ENCODE peak calls at places on chromosomes 6 and 20, in five cellular contexts. One of them, this sample, is unnamed.

GRCh38 chr6:2665169-2666070 is 85.3 kb downstream of the MYLK4 start:
- DNase-seq in tibial nerve: no peak
- DNase-seq in ovary: no peak
- DNase-seq in suprapubic skin: no peak
- DNase-seq in GM12878: no peak
- DNase-seq in this sample: no peak

GRCh38 chr20:49677777-49678758 is 35.6 kb downstream of the B4GALT5 start:
- DNase-seq in tibial nerve: no peak
- DNase-seq in ovary: no peak
- DNase-seq in suprapubic skin: no peak
- DNase-seq in GM12878: no peak
- DNase-seq in this sample: no peak

GRCh38 chr6:167405778-167406532 is 81.1 kb downstream of the TTLL2 start:
- DNase-seq in tibial nerve: no peak
- DNase-seq in ovary: no peak
- DNase-seq in suprapubic skin: no peak
- DNase-seq in GM12878: no peak
- DNase-seq in this sample: no peak

GRCh38 chr20:1851396-1851795 is 43.8 kb upstream of the SIRPA start:
- DNase-seq in tibial nerve: no peak
- DNase-seq in ovary: no peak
- DNase-seq in suprapubic skin: no peak
- DNase-seq in GM12878: no peak
- DNase-seq in this sample: no peak

GRCh38 chr20:43751167-43752050 is 24.6 kb upstream of the GTSF1L start:
- DNase-seq in tibial nerve: no peak
- DNase-seq in ovary: no peak
- DNase-seq in suprapubic skin: no peak
- DNase-seq in GM12878: peak; percentile 99
- DNase-seq in this sample: no peak

GRCh38 chr6:109325400-109325801 is 56.9 kb downstream of the CD164 start:
- DNase-seq in tibial nerve: no peak
- DNase-seq in ovary: no peak
- DNase-seq in suprapubic skin: no peak
- DNase-seq in GM12878: no peak
- DNase-seq in this sample: no peak

GRCh38 chr20:44398303-44398702 is 42.8 kb downstream of the HNF4A start:
- DNase-seq in tibial nerve: no peak
- DNase-seq in ovary: no peak
- DNase-seq in suprapubic skin: no peak
- DNase-seq in GM12878: no peak
- DNase-seq in this sample: no peak

GRCh38 chr6:73308712-73309533 is 45.2 kb downstream of the DPPA5 start:
- DNase-seq in tibial nerve: no peak
- DNase-seq in ovary: no peak
- DNase-seq in suprapubic skin: no peak
- DNase-seq in GM12878: no peak
- DNase-seq in this sample: no peak

GRCh38 chr6:11258260-11259237 is 26.1 kb upstream of the NEDD9 start:
- DNase-seq in tibial nerve: no peak
- DNase-seq in ovary: no peak
- DNase-seq in suprapubic skin: no peak
- DNase-seq in GM12878: no peak
- DNase-seq in this sample: no peak

GRCh38 chr20:57080796-57081195 is 185.6 kb downstream of the BMP7 start:
- DNase-seq in tibial nerve: no peak
- DNase-seq in ovary: no peak
- DNase-seq in suprapubic skin: no peak
- DNase-seq in GM12878: no peak
- DNase-seq in this sample: no peak
- TF ChIP-seq CTCF in tibial nerve: no peak
- TF ChIP-seq CTCF in ovary: no peak
- TF ChIP-seq CTCF in suprapubic skin: no peak
- TF ChIP-seq CTCF in GM12878: no peak
- TF ChIP-seq CTCF in this sample: no peak

GRCh38 chr6:43584892-43585570 is 9.0 kb downstream of the POLH start:
- DNase-seq in tibial nerve: no peak
- DNase-seq in ovary: no peak
- DNase-seq in suprapubic skin: no peak
- DNase-seq in GM12878: no peak
- DNase-seq in this sample: no peak
- H3K36me3 ChIP-seq in tibial nerve: peaks cover 72% of the 10 kb centered on the region
- H3K36me3 ChIP-seq in ovary: no peaks in the 10 kb centered on the region
- H3K36me3 ChIP-seq in suprapubic skin: peaks cover 45% of the 10 kb centered on the region
- H3K36me3 ChIP-seq in GM12878: peaks cover 5% of the 10 kb centered on the region
- H3K36me3 ChIP-seq in this sample: no peaks in the 10 kb centered on the region

GRCh38 chr20:57473246-57474042 is 51.5 kb downstream of the CTCFL start:
- DNase-seq in tibial nerve: no peak
- DNase-seq in ovary: no peak
- DNase-seq in suprapubic skin: peak; percentile 78
- DNase-seq in GM12878: peak; percentile 68
- DNase-seq in this sample: peak; percentile 80
- TF ChIP-seq EP300 in tibial nerve: no peak
- TF ChIP-seq EP300 in ovary: no peak
- TF ChIP-seq EP300 in suprapubic skin: no peak
- TF ChIP-seq EP300 in GM12878: no peak
- TF ChIP-seq EP300 in this sample: no peak

GRCh38 chr6:7630792-7631191 is 40.8 kb downstream of the SNRNP48 start:
- DNase-seq in tibial nerve: no peak
- DNase-seq in ovary: no peak
- DNase-seq in suprapubic skin: no peak
- DNase-seq in GM12878: no peak
- DNase-seq in this sample: no peak
- TF ChIP-seq CTCF in tibial nerve: no peak
- TF ChIP-seq CTCF in ovary: no peak
- TF ChIP-seq CTCF in suprapubic skin: no peak
- TF ChIP-seq CTCF in GM12878: no peak
- TF ChIP-seq CTCF in this sample: no peak

DNA sequence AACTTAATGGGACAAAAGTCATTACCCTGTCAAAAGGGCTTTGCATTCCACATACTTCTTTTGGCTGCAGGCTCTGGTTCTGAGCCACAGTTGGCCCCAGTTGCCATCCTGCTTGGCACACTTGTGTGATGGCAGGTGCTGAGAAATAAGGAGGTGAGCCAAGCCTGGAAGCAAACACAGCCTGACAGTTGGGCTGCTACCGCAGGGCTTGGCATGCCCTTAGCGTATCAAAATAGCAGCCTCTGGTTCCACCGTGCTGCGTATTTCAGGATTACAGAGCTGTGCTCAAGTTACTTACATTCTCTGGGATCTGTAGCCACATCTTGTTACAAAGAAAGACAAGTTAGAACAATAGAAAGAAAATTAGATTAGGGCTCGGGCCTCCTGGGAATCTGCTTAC is 11.1 kb downstream of the MTHFD1L start:
- DNase-seq in tibial nerve: no peak
- DNase-seq in ovary: no peak
- DNase-seq in suprapubic skin: peak; percentile 74
- DNase-seq in GM12878: no peak
- DNase-seq in this sample: peak; percentile 85
- H3K36me3 ChIP-seq in tibial nerve: no peaks in the 10 kb centered on the region
- H3K36me3 ChIP-seq in ovary: no peaks in the 10 kb centered on the region
- H3K36me3 ChIP-seq in suprapubic skin: no peaks in the 10 kb centered on the region
- H3K36me3 ChIP-seq in GM12878: peaks cover 2% of the 10 kb centered on the region
- H3K36me3 ChIP-seq in this sample: no peaks in the 10 kb centered on the region

GRCh38 chr20:51373713-51374481 is 168.6 kb downstream of the NFATC2 start:
- DNase-seq in tibial nerve: no peak
- DNase-seq in ovary: no peak
- DNase-seq in suprapubic skin: no peak
- DNase-seq in GM12878: no peak
- DNase-seq in this sample: peak; percentile 54
- TF ChIP-seq EP300 in tibial nerve: no peak
- TF ChIP-seq EP300 in ovary: no peak
- TF ChIP-seq EP300 in suprapubic skin: no peak
- TF ChIP-seq EP300 in GM12878: no peak
- TF ChIP-seq EP300 in this sample: no peak

GRCh38 chr6:154448448-154449096 is 61.9 kb downstream of the CNKSR3 start:
- DNase-seq in tibial nerve: no peak
- DNase-seq in ovary: no peak
- DNase-seq in suprapubic skin: no peak
- DNase-seq in GM12878: no peak
- DNase-seq in this sample: peak; percentile 87
- TF ChIP-seq CTCF in tibial nerve: no peak
- TF ChIP-seq CTCF in ovary: peak; percentile 37
- TF ChIP-seq CTCF in suprapubic skin: no peak
- TF ChIP-seq CTCF in GM12878: no peak
- TF ChIP-seq CTCF in this sample: no peak

This sample was measured in sigmoid colon.